ENCODE peak calls at places on chromosome 4, in four cellular contexts. P is stimulated activated naive CD4-positive, alpha-beta T cell; Y is mesothelial cell of epicardium; F is amygdala. R is an unnamed sample.

GRCh38 chr4:116870667-116871066 is 214.7 kb downstream of the TRAM1L1 start:
- DNase-seq in Y (no peak), F (no peak), P (no peak), R (no peak)

GRCh38 chr4:26197018-26197779 is 123.6 kb upstream of the RBPJ start:
- DNase-seq in F (no peak), Y (no peak), P (no peak), R (peak; percentile 6)

GRCh38 chr4:139875456-139875855 is 209.8 kb downstream of the MGST2 start:
- DNase-seq in Y (no peak), F (no peak), P (no peak), R (no peak)

GRCh38 chr4:15918484-15919129 is 19.9 kb downstream of the FGFBP1 start:
- DNase-seq in F (no peak), Y (no peak), P (no peak), R (no peak)

GRCh38 chr4:10673817-10674369 is 10.7 kb downstream of the CLNK start:
- DNase-seq in Y (no peak), F (no peak), P (no peak), R (no peak)

GRCh38 chr4:169131556-169132208 is 121.6 kb upstream of the CBR4 start:
- DNase-seq in F (no peak), Y (no peak), P (no peak), R (no peak)

GRCh38 chr4:51853027-51853682 is 10.2 kb downstream of the DCUN1D4 start:
- DNase-seq in Y (no peak), F (no peak), P (no peak), R (no peak)

GRCh38 chr4:141469392-141469791 is 167.0 kb upstream of the IL15 start:
- DNase-seq in P (no peak), F (no peak), Y (no peak), R (no peak)

GRCh38 chr4:112951362-112951962 is 98.0 kb upstream of the ANK2 start:
- DNase-seq in Y (no peak), F (no peak), P (no peak), R (peak; percentile 8)

GRCh38 chr4:6556263-6556662 is 18.7 kb upstream of the MAN2B2 start:
- DNase-seq in F (no peak), P (no peak), Y (no peak), R (no peak)

GRCh38 chr4:57966987-57967760 is 857.0 kb upstream of the IGFBP7 start:
- DNase-seq in P (no peak), Y (no peak), F (no peak), R (no peak)

GRCh38 chr4:149031399-149031798 is 589.2 kb upstream of the NR3C2 start:
- DNase-seq in F (no peak), P (no peak), Y (no peak), R (no peak)

GRCh38 chr4:146957252-146957651 is 11.6 kb upstream of the TTC29 start:
- DNase-seq in P (no peak), Y (no peak), F (no peak), R (no peak)